ENCODE peak calls at places on chromosomes 6 and 20, in four cellular contexts. One of them, this sample, is unnamed.

GRCh38 chr20:58219342-58219700 is 9.1 kb downstream of the ANKRD60 start:
- DNase-seq in NCI-H526: no peak
- DNase-seq in T-helper 2 cell: no peak
- DNase-seq in posterior vena cava: no peak
- DNase-seq in this sample: no peak

GRCh38 chr20:34651200-34651599 is 25.7 kb downstream of the PIGU start:
- DNase-seq in NCI-H526: no peak
- DNase-seq in T-helper 2 cell: no peak
- DNase-seq in posterior vena cava: no peak
- DNase-seq in this sample: no peak

GRCh38 chr6:1200706-1201105 is 111.2 kb upstream of the FOXQ1 start:
- DNase-seq in NCI-H526: no peak
- DNase-seq in T-helper 2 cell: no peak
- DNase-seq in posterior vena cava: no peak
- DNase-seq in this sample: peak; percentile 74

GRCh38 chr6:23174781-23175361 is 605.5 kb downstream of the HDGFL1 start:
- DNase-seq in NCI-H526: no peak
- DNase-seq in T-helper 2 cell: no peak
- DNase-seq in posterior vena cava: no peak
- DNase-seq in this sample: no peak

GRCh38 chr6:28867078-28867414 is 56.7 kb downstream of the TRIM27 start:
- DNase-seq in NCI-H526: no peak
- DNase-seq in T-helper 2 cell: no peak
- DNase-seq in posterior vena cava: no peak
- DNase-seq in this sample: no peak

GRCh38 chr20:42063176-42063575 is 445.0 kb upstream of the CHD6 start:
- DNase-seq in NCI-H526: no peak
- DNase-seq in T-helper 2 cell: no peak
- DNase-seq in posterior vena cava: no peak
- DNase-seq in this sample: no peak

GRCh38 chr6:30615958-30616810 is 859 bp downstream of the PPP1R10 start:
- DNase-seq in NCI-H526: peak; percentile 25
- DNase-seq in T-helper 2 cell: no peak
- DNase-seq in posterior vena cava: peak; percentile 37
- DNase-seq in this sample: no peak

GRCh38 chr6:125674230-125674629 is 75.2 kb upstream of the HEY2 start:
- DNase-seq in NCI-H526: no peak
- DNase-seq in T-helper 2 cell: no peak
- DNase-seq in posterior vena cava: no peak
- DNase-seq in this sample: no peak

GRCh38 chr20:59812286-59813125 is 120.9 kb downstream of the SYCP2 start:
- DNase-seq in NCI-H526: no peak
- DNase-seq in T-helper 2 cell: no peak
- DNase-seq in posterior vena cava: no peak
- DNase-seq in this sample: peak; percentile 40

GRCh38 chr6:22079788-22080187 is 217.0 kb downstream of the PRL start:
- DNase-seq in NCI-H526: no peak
- DNase-seq in T-helper 2 cell: no peak
- DNase-seq in posterior vena cava: no peak
- DNase-seq in this sample: no peak

GRCh38 chr20:47054506-47054905 is 159.9 kb downstream of the EYA2 start:
- DNase-seq in NCI-H526: no peak
- DNase-seq in T-helper 2 cell: no peak
- DNase-seq in posterior vena cava: no peak
- DNase-seq in this sample: no peak

GRCh38 chr20:35174458-35175216 is 2.8 kb downstream of the PROCR start:
- DNase-seq in NCI-H526: no peak
- DNase-seq in T-helper 2 cell: no peak
- DNase-seq in posterior vena cava: peak; percentile 83
- DNase-seq in this sample: peak; percentile 69

GRCh38 chr6:3328796-3329195 is 70.0 kb downstream of the PSMG4 start:
- DNase-seq in NCI-H526: no peak
- DNase-seq in T-helper 2 cell: no peak
- DNase-seq in posterior vena cava: no peak
- DNase-seq in this sample: no peak

GRCh38 chr20:43776691-43777090 is 49.9 kb upstream of the GTSF1L start:
- DNase-seq in NCI-H526: no peak
- DNase-seq in T-helper 2 cell: no peak
- DNase-seq in posterior vena cava: no peak
- DNase-seq in this sample: no peak

GRCh38 chr20:37075932-37076685 is 19.7 kb downstream of the RBL1 start:
- DNase-seq in NCI-H526: no peak
- DNase-seq in T-helper 2 cell: no peak
- DNase-seq in posterior vena cava: no peak
- DNase-seq in this sample: no peak

GRCh38 chr20:37151529-37151928 is 27.6 kb upstream of the RPN2 start:
- DNase-seq in NCI-H526: no peak
- DNase-seq in T-helper 2 cell: no peak
- DNase-seq in posterior vena cava: no peak
- DNase-seq in this sample: no peak

GRCh38 chr6:100228437-100229424 is 234.7 kb upstream of the MCHR2 start:
- DNase-seq in NCI-H526: peak; percentile 36
- DNase-seq in T-helper 2 cell: peak; percentile 13
- DNase-seq in posterior vena cava: peak; percentile 82
- DNase-seq in this sample: peak; percentile 98

GRCh38 chr6:42453649-42454427 is 2.1 kb upstream of the TRERF1 start:
- DNase-seq in NCI-H526: peak; percentile 22
- DNase-seq in T-helper 2 cell: no peak
- DNase-seq in posterior vena cava: peak; percentile 86
- DNase-seq in this sample: peak; percentile 72

GRCh38 chr6:133890941-133891813 is 2.3 kb downstream of the TCF21 start:
- DNase-seq in NCI-H526: no peak
- DNase-seq in T-helper 2 cell: no peak
- DNase-seq in posterior vena cava: peak; percentile 79
- DNase-seq in this sample: peak; percentile 72

GRCh38 chr6:2231438-2231837 is 14.0 kb downstream of the GMDS start:
- DNase-seq in NCI-H526: no peak
- DNase-seq in T-helper 2 cell: no peak
- DNase-seq in posterior vena cava: no peak
- DNase-seq in this sample: no peak

GRCh38 chr6:43921039-43921438 is 151.0 kb downstream of the VEGFA start:
- DNase-seq in NCI-H526: no peak
- DNase-seq in T-helper 2 cell: no peak
- DNase-seq in posterior vena cava: no peak
- DNase-seq in this sample: no peak

GRCh38 chr20:57659789-57660509 is 39.7 kb upstream of the ZBP1 start:
- DNase-seq in NCI-H526: no peak
- DNase-seq in T-helper 2 cell: no peak
- DNase-seq in posterior vena cava: peak; percentile 71
- DNase-seq in this sample: peak; percentile 47